ENCODE peak calls at places on chromosome 18, in six cellular contexts. One of them, this sample, is unnamed.

GRCh38 chr18:48613589-48613988 is 74.8 kb downstream of the CTIF start:
- DNase-seq in neural crest cell: no peak
- DNase-seq in astrocyte: no peak
- DNase-seq in pancreas: no peak
- DNase-seq in tibial artery: peak; percentile 92
- DNase-seq in coronary artery: no peak
- DNase-seq in this sample: no peak

GRCh38 chr18:702957-703659 is 9.3 kb downstream of the ENOSF1 start:
- DNase-seq in tibial artery: no peak
- DNase-seq in pancreas: peak; percentile 23
- DNase-seq in neural crest cell: no peak
- DNase-seq in coronary artery: no peak
- DNase-seq in astrocyte: peak; percentile 96
- DNase-seq in this sample: no peak

GRCh38 chr18:22221350-22221749 is 52.0 kb downstream of the GATA6 start:
- DNase-seq in pancreas: no peak
- DNase-seq in coronary artery: no peak
- DNase-seq in astrocyte: no peak
- DNase-seq in tibial artery: no peak
- DNase-seq in neural crest cell: no peak
- DNase-seq in this sample: no peak

GRCh38 chr18:55585586-55586521 is 2.1 kb downstream of the TCF4 start:
- DNase-seq in tibial artery: no peak
- DNase-seq in astrocyte: peak; percentile 60
- DNase-seq in coronary artery: no peak
- DNase-seq in pancreas: no peak
- DNase-seq in neural crest cell: peak; percentile 1
- DNase-seq in this sample: no peak

GRCh38 chr18:61619783-61620182 is 273.0 kb downstream of the RNF152 start:
- DNase-seq in neural crest cell: no peak
- DNase-seq in tibial artery: no peak
- DNase-seq in astrocyte: no peak
- DNase-seq in pancreas: no peak
- DNase-seq in coronary artery: no peak
- DNase-seq in this sample: no peak

GRCh38 chr18:2893056-2893455 is 46.2 kb downstream of the EMILIN2 start:
- DNase-seq in coronary artery: no peak
- DNase-seq in astrocyte: no peak
- DNase-seq in neural crest cell: no peak
- DNase-seq in pancreas: no peak
- DNase-seq in tibial artery: no peak
- DNase-seq in this sample: no peak

GRCh38 chr18:3213231-3214059 is 6.3 kb downstream of the MYOM1 start:
- DNase-seq in tibial artery: no peak
- DNase-seq in coronary artery: no peak
- DNase-seq in pancreas: no peak
- DNase-seq in neural crest cell: no peak
- DNase-seq in astrocyte: no peak
- DNase-seq in this sample: no peak

GRCh38 chr18:24039666-24040065 is 25.1 kb downstream of the TTC39C start:
- DNase-seq in tibial artery: no peak
- DNase-seq in pancreas: no peak
- DNase-seq in neural crest cell: no peak
- DNase-seq in astrocyte: no peak
- DNase-seq in coronary artery: no peak
- DNase-seq in this sample: no peak

GRCh38 chr18:37322497-37323035 is 243.0 kb downstream of the CELF4 start:
- DNase-seq in coronary artery: no peak
- DNase-seq in astrocyte: peak; percentile 2
- DNase-seq in tibial artery: no peak
- DNase-seq in neural crest cell: peak; percentile 42
- DNase-seq in pancreas: no peak
- DNase-seq in this sample: peak; percentile 71

GRCh38 chr18:79588636-79589481 is 90.7 kb upstream of the CTDP1 start:
- DNase-seq in astrocyte: peak; percentile 98
- DNase-seq in tibial artery: peak; percentile 98
- DNase-seq in pancreas: peak; percentile 62
- DNase-seq in coronary artery: peak; percentile 98
- DNase-seq in neural crest cell: no peak
- DNase-seq in this sample: no peak

GRCh38 chr18:79723628-79724027 is 44.0 kb downstream of the CTDP1 start:
- DNase-seq in neural crest cell: no peak
- DNase-seq in astrocyte: no peak
- DNase-seq in tibial artery: no peak
- DNase-seq in coronary artery: no peak
- DNase-seq in pancreas: no peak
- DNase-seq in this sample: no peak

GRCh38 chr18:75408554-75409506 is 18.7 kb downstream of the SMIM21 start:
- DNase-seq in pancreas: no peak
- DNase-seq in astrocyte: peak; percentile 99
- DNase-seq in neural crest cell: no peak
- DNase-seq in coronary artery: no peak
- DNase-seq in tibial artery: no peak
- DNase-seq in this sample: no peak

GRCh38 chr18:76347341-76347740 is 147.7 kb downstream of the ZNF516 start:
- DNase-seq in astrocyte: no peak
- DNase-seq in coronary artery: no peak
- DNase-seq in neural crest cell: no peak
- DNase-seq in tibial artery: no peak
- DNase-seq in pancreas: no peak
- DNase-seq in this sample: no peak

GRCh38 chr18:73007935-73008308 is 140.1 kb upstream of the NETO1 start:
- DNase-seq in tibial artery: no peak
- DNase-seq in coronary artery: no peak
- DNase-seq in astrocyte: no peak
- DNase-seq in neural crest cell: no peak
- DNase-seq in pancreas: no peak
- DNase-seq in this sample: no peak

GRCh38 chr18:70294471-70295191 is 5.8 kb downstream of the SOCS6 start:
- DNase-seq in astrocyte: no peak
- DNase-seq in neural crest cell: no peak
- DNase-seq in coronary artery: no peak
- DNase-seq in pancreas: no peak
- DNase-seq in tibial artery: no peak
- DNase-seq in this sample: no peak

GRCh38 chr18:39480494-39481245 is 1915.1 kb upstream of the CELF4 start:
- DNase-seq in astrocyte: no peak
- DNase-seq in pancreas: no peak
- DNase-seq in tibial artery: no peak
- DNase-seq in neural crest cell: no peak
- DNase-seq in coronary artery: no peak
- DNase-seq in this sample: no peak

GRCh38 chr18:32333781-32334180 is 136.9 kb downstream of the GAREM1 start:
- DNase-seq in tibial artery: no peak
- DNase-seq in neural crest cell: no peak
- DNase-seq in pancreas: peak; percentile 62
- DNase-seq in astrocyte: no peak
- DNase-seq in coronary artery: no peak
- DNase-seq in this sample: no peak
- TF ChIP-seq CTCF in tibial artery: no peak
- TF ChIP-seq CTCF in neural crest cell: no peak
- TF ChIP-seq CTCF in pancreas: no peak
- TF ChIP-seq CTCF in astrocyte: no peak
- TF ChIP-seq CTCF in coronary artery: no peak
- TF ChIP-seq CTCF in this sample: no peak

GRCh38 chr18:33839452-33840225 is 261.6 kb downstream of the ASXL3 start:
- DNase-seq in coronary artery: no peak
- DNase-seq in astrocyte: peak; percentile 34
- DNase-seq in tibial artery: no peak
- DNase-seq in neural crest cell: no peak
- DNase-seq in pancreas: no peak
- DNase-seq in this sample: no peak
- TF ChIP-seq CTCF in coronary artery: peak; percentile 49
- TF ChIP-seq CTCF in astrocyte: peak; percentile 83
- TF ChIP-seq CTCF in tibial artery: peak; percentile 23
- TF ChIP-seq CTCF in neural crest cell: peak; percentile 88
- TF ChIP-seq CTCF in pancreas: peak; percentile 25
- TF ChIP-seq CTCF in this sample: peak; percentile 86

GRCh38 chr18:56869189-56869777 is 218.1 kb downstream of the WDR7 start:
- DNase-seq in coronary artery: no peak
- DNase-seq in pancreas: no peak
- DNase-seq in neural crest cell: no peak
- DNase-seq in tibial artery: no peak
- DNase-seq in astrocyte: peak; percentile 35
- DNase-seq in this sample: no peak
- TF ChIP-seq CTCF in coronary artery: peak; percentile 38
- TF ChIP-seq CTCF in pancreas: no peak
- TF ChIP-seq CTCF in neural crest cell: peak; percentile 75
- TF ChIP-seq CTCF in tibial artery: peak; percentile 35
- TF ChIP-seq CTCF in astrocyte: peak; percentile 78
- TF ChIP-seq CTCF in this sample: peak; percentile 87

DNA sequence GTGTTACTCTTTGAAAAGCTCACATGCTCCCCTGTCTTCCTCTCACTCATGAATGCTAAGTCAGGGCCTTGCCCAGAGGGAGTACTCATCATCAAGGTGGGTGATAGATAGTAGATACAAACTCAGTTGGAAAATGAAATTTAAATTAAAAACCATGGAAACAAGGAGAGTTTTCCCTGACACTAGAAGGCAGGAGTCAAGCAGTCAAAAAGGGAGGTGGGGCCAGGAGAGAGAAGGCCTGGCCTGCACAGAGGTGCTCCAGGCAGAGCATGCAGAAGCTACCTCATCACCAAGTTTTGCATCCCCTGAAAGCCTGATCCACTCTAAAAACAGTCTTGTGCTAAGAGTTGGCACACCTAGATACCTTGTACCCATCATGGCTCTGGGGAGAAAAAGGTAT is 143.7 kb downstream of the MYO5B start:
- DNase-seq in astrocyte: no peak
- DNase-seq in tibial artery: no peak
- DNase-seq in coronary artery: no peak
- DNase-seq in neural crest cell: no peak
- DNase-seq in pancreas: no peak
- DNase-seq in this sample: no peak
- TF ChIP-seq CTCF in astrocyte: peak; percentile 11
- TF ChIP-seq CTCF in tibial artery: no peak
- TF ChIP-seq CTCF in coronary artery: no peak
- TF ChIP-seq CTCF in neural crest cell: no peak
- TF ChIP-seq CTCF in pancreas: no peak
- TF ChIP-seq CTCF in this sample: no peak

GRCh38 chr18:64409511-64409910 is 260.6 kb upstream of the LINC00305 start:
- DNase-seq in neural crest cell: no peak
- DNase-seq in astrocyte: no peak
- DNase-seq in coronary artery: no peak
- DNase-seq in pancreas: no peak
- DNase-seq in tibial artery: no peak
- DNase-seq in this sample: no peak
- TF ChIP-seq CTCF in neural crest cell: peak; percentile 70
- TF ChIP-seq CTCF in astrocyte: peak; percentile 40
- TF ChIP-seq CTCF in coronary artery: no peak
- TF ChIP-seq CTCF in pancreas: no peak
- TF ChIP-seq CTCF in tibial artery: no peak
- TF ChIP-seq CTCF in this sample: peak; percentile 26

DNA sequence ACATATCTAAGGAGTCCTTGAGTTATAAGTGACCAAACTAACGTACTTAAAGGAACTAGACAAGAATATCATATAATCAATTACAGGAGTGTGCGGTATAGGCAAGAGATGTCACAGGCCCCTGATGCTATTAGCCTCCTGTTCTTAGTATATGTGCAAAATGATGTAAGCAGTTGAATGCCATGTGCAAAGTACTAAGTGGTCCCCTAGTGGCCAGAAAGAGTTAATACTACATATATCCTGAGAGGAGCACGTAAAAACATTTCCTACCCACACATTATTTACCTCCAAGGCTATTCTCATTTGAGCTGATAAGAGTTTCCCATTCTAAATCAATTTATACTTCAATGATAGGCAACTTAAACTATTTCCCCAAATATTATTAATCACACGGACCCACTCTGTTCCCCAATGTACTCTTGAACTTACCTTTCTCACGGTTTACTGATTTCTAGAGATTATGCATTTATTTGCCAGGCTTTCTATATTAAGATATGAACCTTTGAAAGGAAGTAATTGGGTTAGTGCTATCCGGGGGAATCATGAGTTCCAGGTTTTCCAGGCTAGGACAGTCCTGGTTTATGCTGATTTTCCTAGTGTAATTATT is 158.0 kb upstream of the KLHL14 start:
- DNase-seq in neural crest cell: no peak
- DNase-seq in coronary artery: no peak
- DNase-seq in tibial artery: no peak
- DNase-seq in astrocyte: peak; percentile 52
- DNase-seq in pancreas: no peak
- DNase-seq in this sample: no peak
- TF ChIP-seq CTCF in neural crest cell: peak; percentile 76
- TF ChIP-seq CTCF in coronary artery: no peak
- TF ChIP-seq CTCF in tibial artery: no peak
- TF ChIP-seq CTCF in astrocyte: peak; percentile 70
- TF ChIP-seq CTCF in pancreas: no peak
- TF ChIP-seq CTCF in this sample: peak; percentile 47

GRCh38 chr18:77397617-77398016 is 148.0 kb downstream of the GALR1 start:
- DNase-seq in coronary artery: no peak
- DNase-seq in neural crest cell: no peak
- DNase-seq in pancreas: no peak
- DNase-seq in astrocyte: no peak
- DNase-seq in tibial artery: no peak
- DNase-seq in this sample: no peak

GRCh38 chr18:77395941-77396340 is 146.3 kb downstream of the GALR1 start:
- DNase-seq in astrocyte: no peak
- DNase-seq in pancreas: no peak
- DNase-seq in coronary artery: no peak
- DNase-seq in neural crest cell: no peak
- DNase-seq in tibial artery: no peak
- DNase-seq in this sample: no peak

GRCh38 chr18:77400561-77400960 is 150.9 kb downstream of the GALR1 start:
- DNase-seq in tibial artery: no peak
- DNase-seq in pancreas: no peak
- DNase-seq in neural crest cell: no peak
- DNase-seq in coronary artery: no peak
- DNase-seq in astrocyte: no peak
- DNase-seq in this sample: no peak

GRCh38 chr18:77393519-77393918 is 143.9 kb downstream of the GALR1 start:
- DNase-seq in pancreas: no peak
- DNase-seq in astrocyte: no peak
- DNase-seq in neural crest cell: no peak
- DNase-seq in coronary artery: no peak
- DNase-seq in tibial artery: no peak
- DNase-seq in this sample: no peak

DNA sequence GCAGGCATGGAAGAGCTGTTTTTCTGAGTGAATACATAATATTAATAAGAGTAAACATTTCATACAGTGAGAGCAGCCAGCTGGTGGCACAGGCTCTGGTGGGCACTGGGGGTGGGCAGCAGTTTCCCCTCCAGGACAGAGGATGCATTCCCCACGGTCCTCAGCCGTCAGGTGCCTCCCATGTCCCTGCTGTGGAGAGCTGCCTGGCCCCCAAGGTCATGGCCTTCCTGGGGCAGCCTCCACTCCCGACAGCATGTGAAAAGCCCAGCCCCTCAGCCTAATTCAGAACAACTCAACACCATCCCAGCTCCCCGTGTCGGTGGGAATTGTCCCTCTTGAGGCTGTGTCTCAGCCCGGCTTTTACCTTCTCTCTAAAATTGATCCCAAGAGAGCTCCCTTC is 147.4 kb downstream of the GALR1 start:
- DNase-seq in coronary artery: no peak
- DNase-seq in pancreas: no peak
- DNase-seq in neural crest cell: no peak
- DNase-seq in tibial artery: no peak
- DNase-seq in astrocyte: no peak
- DNase-seq in this sample: no peak
- TF ChIP-seq CTCF in coronary artery: no peak
- TF ChIP-seq CTCF in pancreas: no peak
- TF ChIP-seq CTCF in neural crest cell: no peak
- TF ChIP-seq CTCF in tibial artery: no peak
- TF ChIP-seq CTCF in astrocyte: no peak
- TF ChIP-seq CTCF in this sample: no peak

This sample was measured in D721Med.